ENCODE peak calls at places on chromosomes 2 and 18, in five cellular contexts. O is GM20000, E is choroid plexus epithelial cell, K is brain microvascular endothelial cell, J is GM12865. F is an unnamed sample.

GRCh38 chr2:120767486-120768005 is 31.9 kb downstream of the GLI2 start:
- DNase-seq in O (no peak), E (no peak), K (no peak), J (no peak), F (no peak)

GRCh38 chr2:217362710-217363109 is 502.8 kb upstream of the TNP1 start:
- DNase-seq in O (no peak), E (no peak), K (no peak), J (no peak), F (no peak)

GRCh38 chr2:162073776-162074578 is at the start of gene DPP4:
- DNase-seq in O (peak; percentile 88), E (no peak), K (no peak), J (peak; percentile 75), F (peak; percentile 78)

GRCh38 chr2:24169031-24169430 is 5.8 kb upstream of the FAM228A start:
- DNase-seq in O (no peak), E (no peak), K (no peak), J (no peak), F (no peak)

GRCh38 chr2:31386648-31387047 is 27.9 kb downstream of the XDH start:
- DNase-seq in O (no peak), E (no peak), K (no peak), J (no peak), F (no peak)

GRCh38 chr2:190927257-190927656 is 46.6 kb downstream of the GLS start:
- DNase-seq in O (no peak), E (peak; percentile 56), K (peak; percentile 27), J (no peak), F (no peak)

GRCh38 chr2:121532347-121532766 is 1.7 kb downstream of the RNU4ATAC start:
- DNase-seq in O (no peak), E (peak; percentile 68), K (peak; percentile 69), J (no peak), F (no peak)

GRCh38 chr2:230327418-230328154 is 593 bp downstream of the SP140L start:
- DNase-seq in O (peak; percentile 59), E (no peak), K (no peak), J (peak; percentile 70), F (no peak)

GRCh38 chr18:5515007-5515744 is 28.6 kb downstream of the EPB41L3 start:
- DNase-seq in O (no peak), E (no peak), K (no peak), J (no peak), F (no peak)

GRCh38 chr2:55163895-55164509 is 68.1 kb downstream of the CLHC1 start:
- DNase-seq in O (no peak), E (no peak), K (no peak), J (no peak), F (no peak)

GRCh38 chr2:4091013-4091412 is 387.6 kb downstream of the DCDC2C start:
- DNase-seq in O (no peak), E (no peak), K (no peak), J (no peak), F (no peak)

GRCh38 chr18:32386466-32386865 is 84.2 kb downstream of the GAREM1 start:
- DNase-seq in O (no peak), E (no peak), K (no peak), J (no peak), F (no peak)

GRCh38 chr18:36568487-36568886 is 260.3 kb downstream of the TPGS2 start:
- DNase-seq in O (no peak), E (no peak), K (no peak), J (peak; percentile 36), F (no peak)

GRCh38 chr18:9869713-9870430 is 15.9 kb upstream of the TXNDC2 start:
- DNase-seq in O (peak; percentile 56), E (peak; percentile 81), K (peak; percentile 47), J (peak; percentile 73), F (no peak)

GRCh38 chr18:50836521-50836957 is 16.7 kb upstream of the MRO start:
- DNase-seq in O (no peak), E (peak; percentile 89), K (peak; percentile 17), J (peak; percentile 39), F (no peak)

GRCh38 chr18:74623047-74623816 is 25.6 kb downstream of the ZNF407 start:
- DNase-seq in O (no peak), E (peak; percentile 63), K (no peak), J (no peak), F (no peak)

GRCh38 chr2:58194451-58194850 is 46.7 kb downstream of the FANCL start:
- DNase-seq in O (no peak), E (peak; percentile 10), K (no peak), J (no peak), F (no peak)

GRCh38 chr2:241842620-241843211 is 16.0 kb downstream of the PDCD1 start:
- DNase-seq in O (peak; percentile 89), E (no peak), K (no peak), J (peak; percentile 65), F (peak; percentile 68)

GRCh38 chr2:196330645-196331044 is 159.3 kb upstream of the STK17B start:
- DNase-seq in O (no peak), E (no peak), K (no peak), J (no peak), F (no peak)

GRCh38 chr2:134375935-134376334 is 122.1 kb downstream of the MGAT5 start:
- DNase-seq in O (no peak), E (peak; percentile 83), K (peak; percentile 18), J (no peak), F (no peak)

GRCh38 chr2:235504459-235505200 is 10.8 kb downstream of the AGAP1 start:
- DNase-seq in O (no peak), E (no peak), K (no peak), J (no peak), F (no peak)

GRCh38 chr2:169663247-169663646 is 31.0 kb downstream of the CFAP210 start:
- DNase-seq in O (no peak), E (no peak), K (no peak), J (no peak), F (no peak)

GRCh38 chr2:239892480-239893235 is 132.5 kb downstream of the NDUFA10 start:
- DNase-seq in O (no peak), E (no peak), K (no peak), J (no peak), F (peak; percentile 44)

GRCh38 chr2:64312622-64312948 is 141.4 kb upstream of the LGALSL start:
- DNase-seq in O (no peak), E (no peak), K (no peak), J (no peak), F (no peak)

GRCh38 chr18:76351961-76352581 is 143.0 kb downstream of the ZNF516 start:
- DNase-seq in O (no peak), E (peak; percentile 80), K (peak; percentile 33), J (no peak), F (no peak)

GRCh38 chr18:49716035-49716434 is 97.3 kb downstream of the ACAA2 start:
- DNase-seq in O (no peak), E (no peak), K (no peak), J (no peak), F (no peak)

GRCh38 chr2:85326406-85326945 is 1.3 kb downstream of the TGOLN2 start:
- DNase-seq in O (peak; percentile 59), E (peak; percentile 30), K (no peak), J (peak; percentile 75), F (no peak)

GRCh38 chr2:226977775-226978190 is 141.9 kb downstream of the RHBDD1 start:
- DNase-seq in O (no peak), E (peak; percentile 83), K (peak; percentile 20), J (no peak), F (no peak)

GRCh38 chr18:27952741-27953140 is 224.2 kb downstream of the CDH2 start:
- DNase-seq in O (no peak), E (no peak), K (no peak), J (no peak), F (no peak)

GRCh38 chr2:236743623-236744280 is 174.1 kb downstream of the ACKR3 start:
- DNase-seq in O (no peak), E (peak; percentile 93), K (peak; percentile 99), J (no peak), F (no peak)

GRCh38 chr18:62555135-62555534 is 32.3 kb downstream of the ZCCHC2 start:
- DNase-seq in O (no peak), E (peak; percentile 35), K (peak; percentile 4), J (no peak), F (no peak)

GRCh38 chr18:63971320-63972071 is 1.6 kb downstream of the SERPINB8 start:
- DNase-seq in O (no peak), E (no peak), K (no peak), J (no peak), F (no peak)

GRCh38 chr2:200089040-200089755 is 133.8 kb downstream of the MAIP1 start:
- DNase-seq in O (no peak), E (peak; percentile 16), K (no peak), J (no peak), F (no peak)

GRCh38 chr2:201126308-201127127 is 10.6 kb downstream of the CFLAR start:
- DNase-seq in O (no peak), E (peak; percentile 86), K (no peak), J (peak; percentile 84), F (no peak)

GRCh38 chr2:12341215-12341614 is 375.5 kb upstream of the TRIB2 start:
- DNase-seq in O (no peak), E (no peak), K (no peak), J (no peak), F (no peak)

GRCh38 chr2:171813729-171814128 is 80.3 kb downstream of the SLC25A12 start:
- DNase-seq in O (no peak), E (no peak), K (no peak), J (no peak), F (no peak)
- TF ChIP-seq CTCF in O (no peak), E (peak; percentile 21), K (no peak), J (no peak), F (peak; percentile 27)

GRCh38 chr2:25297738-25298137 is 44.0 kb downstream of the DNMT3A start:
- DNase-seq in O (no peak), E (no peak), K (no peak), J (no peak), F (no peak)
- TF ChIP-seq CTCF in O (no peak), E (no peak), K (no peak), J (no peak), F (peak; percentile 17)

GRCh38 chr2:233059547-233059796 is 670 bp upstream of the INPP5D start:
- DNase-seq in O (no peak), E (no peak), K (no peak), J (no peak), F (no peak)
- TF ChIP-seq CTCF in O (peak; percentile 31), E (no peak), K (no peak), J (peak; percentile 24), F (no peak)

DNA sequence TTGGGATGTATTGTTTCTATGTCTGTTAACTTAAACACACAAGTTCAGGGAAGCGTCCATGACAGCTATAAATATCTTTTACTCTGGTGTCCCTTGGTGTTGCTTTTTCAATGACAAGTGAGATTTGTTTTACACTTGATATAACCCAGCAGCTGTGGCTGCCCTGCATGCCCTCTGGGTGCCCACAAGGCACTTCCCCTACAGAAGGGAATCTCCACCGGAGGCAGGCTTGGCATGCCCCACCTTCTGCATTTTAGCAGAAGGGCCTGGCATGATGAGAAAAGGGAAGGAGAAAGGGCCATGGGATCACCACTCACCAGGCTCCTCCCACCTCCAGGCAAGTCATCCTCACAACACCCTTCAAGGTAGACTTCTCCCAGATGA is 68.7 kb downstream of the TMEM247 start:
- DNase-seq in O (no peak), E (no peak), K (no peak), J (no peak), F (no peak)
- TF ChIP-seq CTCF in O (no peak), E (no peak), K (no peak), J (no peak), F (no peak)

F was measured in type B pancreatic cell.